ENCODE peak calls at places on chromosomes 12 and 14, in four cellular contexts. D is GM12878, R is HepG2, Z is K562. S is an unnamed sample.

GRCh38 chr14:76834296-76834695 is 8.1 kb downstream of the LRRC74A start:
- DNase-seq in Z (no peak), D (no peak), R (peak), S (no peak)

GRCh38 chr12:74334770-74335169 is 202.9 kb upstream of the ATXN7L3B start:
- DNase-seq in D (no peak), R (no peak), Z (no peak), S (no peak)

GRCh38 chr14:45976001-45976400 is 675.6 kb downstream of the RPL10L start:
- DNase-seq in Z (no peak), R (no peak), D (no peak), S (no peak)

GRCh38 chr14:66070542-66071319 is 415.4 kb upstream of the CCDC196 start:
- DNase-seq in Z (peak), D (no peak), R (peak), S (peak)

GRCh38 chr12:113240395-113240794 is 19.1 kb downstream of the TPCN1 start:
- DNase-seq in Z (no peak), D (no peak), R (no peak), S (no peak)

GRCh38 chr12:52956987-52957386 is 8.1 kb downstream of the KRT18 start:
- DNase-seq in D (no peak), R (no peak), Z (no peak), S (no peak)

GRCh38 chr14:23571701-23572523 is 4.3 kb upstream of the AP1G2 start:
- DNase-seq in R (no peak), D (no peak), Z (no peak), S (no peak)

GRCh38 chr12:81221681-81222080 is 143.8 kb downstream of the ACSS3 start:
- DNase-seq in R (no peak), Z (no peak), D (no peak), S (no peak)

GRCh38 chr12:3421191-3421590 is 69.8 kb upstream of the PRMT8 start:
- DNase-seq in R (no peak), D (no peak), Z (no peak), S (no peak)

GRCh38 chr12:67515679-67516363 is 132.7 kb upstream of the DYRK2 start:
- DNase-seq in D (peak), R (no peak), Z (no peak), S (no peak)
- TF ChIP-seq FOXM1 in D (no peak), R (no peak), Z (no peak), S (no peak)

GRCh38 chr12:25701290-25701689 is 148.2 kb upstream of the LMNTD1 start:
- DNase-seq in Z (no peak), R (no peak), D (no peak), S (no peak)

GRCh38 chr12:25708661-25709060 is 155.6 kb upstream of the LMNTD1 start:
- DNase-seq in Z (no peak), R (no peak), D (no peak), S (no peak)

GRCh38 chr12:25707056-25707455 is 154.0 kb upstream of the LMNTD1 start:
- DNase-seq in R (no peak), D (no peak), Z (no peak), S (no peak)

GRCh38 chr12:25702553-25702952 is 149.5 kb upstream of the LMNTD1 start:
- DNase-seq in R (no peak), Z (no peak), D (no peak), S (no peak)

DNA sequence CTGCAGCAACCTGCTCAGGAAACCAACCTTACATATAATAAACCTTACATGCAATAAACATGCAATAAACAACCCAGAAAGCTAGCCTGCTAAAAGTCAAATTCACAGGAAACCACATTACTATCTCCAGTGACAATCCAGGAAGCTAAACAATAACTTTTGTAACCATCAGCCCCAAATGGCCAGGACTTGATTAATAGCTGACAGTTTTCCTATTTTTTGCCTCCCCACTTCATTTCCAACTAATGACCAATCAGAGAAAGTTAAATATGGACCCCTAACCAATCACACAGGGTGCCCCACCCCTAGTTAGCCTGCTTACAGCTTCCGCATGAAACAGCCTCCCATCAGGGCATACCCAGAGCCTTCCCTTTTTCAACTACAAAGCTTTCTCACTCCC is 152.2 kb upstream of the LMNTD1 start:
- DNase-seq in R (no peak), D (no peak), Z (no peak), S (no peak)
- TF ChIP-seq BHLHE40 in R (no peak), D (no peak), Z (no peak), S (no peak)

DNA sequence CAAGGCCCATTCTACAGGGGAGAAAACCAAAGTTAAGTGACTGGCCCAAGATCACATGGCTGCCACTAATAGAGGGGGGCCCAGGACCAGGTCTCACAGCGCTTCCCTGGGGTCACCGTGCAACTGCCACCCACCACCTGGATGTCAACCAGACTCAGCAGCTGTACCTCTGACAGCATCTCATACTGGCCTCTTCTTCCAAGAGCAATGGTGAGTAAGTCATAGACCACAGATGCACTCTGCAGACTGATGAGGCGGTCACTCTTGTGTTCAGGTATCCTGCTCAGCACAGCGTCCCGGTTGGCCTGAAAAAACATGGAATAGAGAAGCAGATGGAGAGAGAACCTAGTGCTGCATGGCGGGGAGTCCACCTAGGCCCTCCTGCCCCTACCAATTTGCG is 139.9 kb downstream of the TTC7B start:
- DNase-seq in Z (no peak), R (no peak), D (no peak), S (no peak)
- TF ChIP-seq SP1 in Z (no peak), R (no peak), D (no peak), S (no peak)

DNA sequence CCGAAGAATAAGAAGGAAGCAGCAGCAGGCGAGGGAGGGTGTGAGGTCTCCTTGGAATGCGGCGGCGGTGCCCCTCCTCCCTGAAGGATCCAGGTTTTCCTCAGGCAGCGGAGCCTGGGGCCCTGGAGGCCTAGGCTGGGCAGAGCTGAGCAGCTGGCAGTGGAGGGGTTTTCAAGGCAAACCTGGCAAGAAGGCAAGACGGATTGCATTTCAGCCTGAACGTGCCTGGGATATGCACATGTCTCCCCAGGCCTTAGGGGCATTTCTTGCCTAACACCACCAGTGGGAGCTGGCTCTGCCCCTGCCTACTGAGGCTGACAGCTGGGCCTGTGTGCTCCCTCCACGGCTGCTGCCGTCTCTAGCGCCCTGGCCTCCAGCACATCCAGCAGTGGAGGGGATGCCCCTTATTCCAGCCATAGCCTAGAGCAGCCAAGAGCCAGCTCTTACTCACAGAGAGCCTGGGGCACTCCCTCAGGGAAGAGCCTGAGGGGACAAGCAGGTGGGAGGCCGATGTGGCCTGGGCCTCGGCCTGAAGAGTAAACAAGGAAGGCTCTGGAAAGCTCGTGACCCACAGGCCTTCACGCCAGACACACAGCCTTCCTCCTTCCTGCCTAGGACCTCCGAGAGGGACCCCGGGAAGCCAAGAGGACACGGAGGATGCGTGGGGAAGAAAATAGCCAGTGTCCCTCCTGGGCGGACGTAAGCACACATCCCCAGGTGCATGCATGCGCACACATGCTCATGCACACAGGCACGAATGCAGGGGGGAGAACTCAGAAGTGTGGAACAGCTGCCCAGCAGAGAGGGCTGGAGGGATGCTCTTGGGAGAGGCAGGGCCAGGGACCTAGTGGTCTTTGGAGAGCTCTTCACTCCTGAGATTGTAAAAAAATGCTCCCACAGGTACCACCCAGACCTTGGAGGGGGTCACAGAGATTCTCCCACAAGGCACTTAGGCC is 23.0 kb upstream of the EIF2B2 start:
- DNase-seq in Z (no peak), R (no peak), D (no peak), S (peak)
- TF ChIP-seq FOXM1 in Z (no peak), R (no peak), D (no peak), S (no peak)

DNA sequence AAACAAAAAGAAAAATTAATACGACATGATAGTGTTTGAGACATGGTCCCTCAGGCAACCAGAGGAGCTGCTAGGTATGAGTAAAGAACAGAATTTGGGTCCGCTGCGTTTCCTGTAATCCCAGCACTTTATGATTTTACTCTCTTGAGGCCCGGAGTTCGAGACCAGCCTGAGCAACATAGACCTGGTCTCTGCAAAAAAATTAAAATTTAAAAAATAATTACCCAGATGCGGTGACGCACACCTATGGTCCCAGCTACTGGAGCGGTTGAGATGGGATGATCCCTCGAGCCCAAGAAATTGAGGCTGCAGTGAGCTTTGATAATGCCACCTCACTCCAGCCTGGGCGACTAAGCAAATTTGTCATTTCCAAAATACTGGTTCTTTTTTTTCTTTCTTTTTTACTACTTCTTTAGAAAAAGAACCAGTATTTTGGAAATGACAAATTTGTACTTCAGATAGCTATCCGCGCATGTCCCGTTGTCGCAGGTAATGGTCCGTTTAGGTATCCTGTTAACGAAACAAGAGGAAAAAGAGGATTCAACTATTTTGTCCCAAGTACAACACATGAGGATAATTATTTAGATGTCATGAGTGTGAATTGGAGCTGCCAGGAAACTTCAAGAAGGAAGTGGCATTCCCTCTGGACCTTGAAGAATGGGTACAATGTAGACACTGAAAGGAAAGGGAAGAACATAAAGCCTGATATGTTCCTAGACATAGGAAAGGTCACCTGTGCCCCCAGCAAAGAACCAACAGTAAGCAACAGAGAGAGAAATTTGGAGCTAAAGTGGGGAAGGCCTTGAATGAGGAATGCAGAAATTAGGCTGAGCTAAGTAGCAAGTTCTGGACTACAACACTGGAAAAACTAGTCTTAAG is 1.2 kb upstream of the HECTD1 start:
- DNase-seq in Z (no peak), D (no peak), R (no peak), S (no peak)
- TF ChIP-seq BHLHE40 in Z (no peak), D (no peak), R (no peak), S (no peak)

S was measured in HEK293T.